ENCODE peak calls at places on chromosomes 13 and 19, in four cellular contexts. A, S, V and Y are unnamed samples.

GRCh38 chr19:3084943-3085342 is 9.2 kb upstream of the GNA11 start:
- DNase-seq in S (peak), A (no peak), V (no peak), Y (no peak)

GRCh38 chr19:46766569-46767317 is 20.5 kb upstream of the STRN4 start:
- DNase-seq in A (peak), V (peak), S (peak), Y (peak)

GRCh38 chr13:29582171-29582570 is 13.3 kb downstream of the SLC7A1 start:
- DNase-seq in V (no peak), S (peak), A (no peak), Y (no peak)

GRCh38 chr19:8367327-8368001 is 3.5 kb downstream of the ANGPTL4 start:
- DNase-seq in A (no peak), S (peak), V (no peak), Y (peak)

GRCh38 chr13:20475927-20476691 is 49.5 kb downstream of the CRYL1 start:
- DNase-seq in A (peak), V (peak), S (no peak), Y (no peak)

GRCh38 chr13:27621116-27621365 is 651 bp upstream of the POLR1D start:
- DNase-seq in V (no peak), A (no peak), S (no peak), Y (no peak)

GRCh38 chr19:34145741-34146202 is 26.5 kb upstream of the LSM14A start:
- DNase-seq in A (peak), V (peak), S (no peak), Y (peak)

GRCh38 chr19:11034449-11035213 is 54.6 kb upstream of the LDLR start:
- DNase-seq in S (no peak), V (no peak), A (no peak), Y (no peak)

GRCh38 chr13:44759723-44760360 is 183.7 kb upstream of the TSC22D1 start:
- DNase-seq in S (no peak), V (no peak), A (no peak), Y (no peak)

GRCh38 chr13:99990045-99990977 is 8.7 kb downstream of the ZIC2 start:
- DNase-seq in V (no peak), S (no peak), A (no peak), Y (no peak)

GRCh38 chr19:17829855-17830566 is 8.7 kb upstream of the INSL3 start:
- DNase-seq in V (no peak), A (no peak), S (peak), Y (peak)

GRCh38 chr19:41912899-41913475 is 15.3 kb downstream of the ERFL start:
- DNase-seq in A (peak), V (no peak), S (peak), Y (no peak)

GRCh38 chr13:32023698-32024097 is 7.9 kb upstream of the FRY start:
- DNase-seq in V (no peak), S (no peak), A (no peak), Y (no peak)

GRCh38 chr19:48812094-48812929 is 1.5 kb upstream of the BCAT2 start:
- DNase-seq in A (peak), V (peak), S (peak), Y (peak)

GRCh38 chr13:95485045-95485517 is 67.4 kb upstream of the CLDN10 start:
- DNase-seq in V (no peak), S (no peak), A (no peak), Y (peak)

GRCh38 chr19:4633140-4633967 is 6.0 kb upstream of the TNFAIP8L1 start:
- DNase-seq in V (peak), S (peak), A (peak), Y (peak)

GRCh38 chr19:33486936-33487793 is 34.4 kb downstream of the PEPD start:
- DNase-seq in V (no peak), A (no peak), S (no peak), Y (no peak)

GRCh38 chr13:94209110-94209509 is 270.4 kb downstream of the DCT start:
- DNase-seq in S (no peak), A (no peak), V (no peak), Y (no peak)

GRCh38 chr19:53132231-53132991 is at the start of gene ZNF415:
- DNase-seq in S (peak), A (peak), V (no peak), Y (peak)

GRCh38 chr13:94656766-94657165 is 55.1 kb downstream of the GPR180 start:
- DNase-seq in V (no peak), A (no peak), S (no peak), Y (no peak)